ENCODE peak calls at places on chromosomes 16 and 17, in eight cellular contexts. F is fibroblast of mammary gland, Z is astrocyte of the spinal cord, V is upper lobe of right lung, W is left ventricle myocardium inferior, B is A549, L is PC-9, K is fibroblast of pulmonary artery. C is an unnamed sample.

GRCh38 chr16:88815901-88816589 is 4.3 kb upstream of the APRT start:
- DNase-seq in F (no peak), Z (no peak), V (no peak), W (no peak), B (peak), L (no peak), K (no peak), C (no peak)

GRCh38 chr17:69093279-69093789 is 32.6 kb upstream of the ABCA9 start:
- DNase-seq in F (peak), Z (no peak), V (no peak), W (no peak), B (no peak), L (no peak), K (peak), C (no peak)

GRCh38 chr17:58572846-58573245 is 58.4 kb upstream of the MTMR4 start:
- DNase-seq in F (no peak), Z (no peak), V (no peak), W (no peak), B (no peak), L (no peak), K (no peak), C (no peak)

GRCh38 chr16:66480265-66481080 is 53.4 kb downstream of the BEAN1 start:
- DNase-seq in F (no peak), Z (no peak), V (no peak), W (no peak), B (no peak), L (peak), K (no peak), C (no peak)

GRCh38 chr17:50272711-50273653 is 1.3 kb upstream of the TMEM92 start:
- DNase-seq in F (peak), Z (peak), V (peak), W (peak), B (peak), L (no peak), K (peak), C (peak)

GRCh38 chr17:29299031-29299430 is 5.1 kb upstream of the NUFIP2 start:
- DNase-seq in F (no peak), Z (no peak), V (no peak), W (no peak), B (no peak), L (no peak), K (no peak), C (no peak)

GRCh38 chr17:32496348-32497078 is 9.7 kb downstream of the CDK5R1 start:
- DNase-seq in F (peak), Z (peak), V (peak), W (no peak), B (no peak), L (no peak), K (peak), C (peak)

GRCh38 chr17:38911081-38911730 is 14.2 kb upstream of the LASP1NB start:
- DNase-seq in F (no peak), Z (no peak), V (peak), W (no peak), B (no peak), L (no peak), K (no peak), C (no peak)

GRCh38 chr17:81365601-81366585 is 29.4 kb upstream of the BAHCC1 start:
- DNase-seq in F (no peak), Z (peak), V (peak), W (no peak), B (no peak), L (peak), K (peak), C (no peak)

GRCh38 chr16:53457670-53458069 is 23.4 kb downstream of the RBL2 start:
- DNase-seq in F (no peak), Z (peak), V (no peak), W (no peak), B (no peak), L (no peak), K (no peak), C (no peak)

GRCh38 chr16:35754391-35755369 is 2295.3 kb downstream of the TP53TG3F start:
- DNase-seq in F (no peak), Z (no peak), V (no peak), W (no peak), B (no peak), L (no peak), K (no peak), C (no peak)

GRCh38 chr17:40321502-40322416 is 12.8 kb downstream of the RARA start:
- DNase-seq in F (no peak), Z (no peak), V (peak), W (peak), B (no peak), L (no peak), K (no peak), C (no peak)

GRCh38 chr17:41919840-41920579 is 1.3 kb upstream of the ACLY start:
- DNase-seq in F (peak), Z (no peak), V (peak), W (no peak), B (peak), L (peak), K (peak), C (peak)

GRCh38 chr17:50631195-50631907 is 3.3 kb upstream of the ABCC3 start:
- DNase-seq in F (peak), Z (no peak), V (no peak), W (no peak), B (no peak), L (no peak), K (peak), C (no peak)

GRCh38 chr17:76556759-76557367 is 17.0 kb downstream of the PRCD start:
- DNase-seq in F (peak), Z (no peak), V (peak), W (no peak), B (peak), L (no peak), K (peak), C (no peak)

GRCh38 chr16:84851192-84852127 is 31.7 kb downstream of the CRISPLD2 start:
- DNase-seq in F (peak), Z (peak), V (no peak), W (no peak), B (peak), L (peak), K (peak), C (peak)

GRCh38 chr16:89924925-89925307 is 1.8 kb downstream of the TUBB3 start:
- DNase-seq in F (no peak), Z (no peak), V (no peak), W (no peak), B (no peak), L (no peak), K (no peak), C (no peak)

GRCh38 chr16:89922884-89923639 is at the start of gene TUBB3:
- DNase-seq in F (peak), Z (peak), V (peak), W (peak), B (peak), L (no peak), K (peak), C (peak)

GRCh38 chr16:89924298-89924924 is 1.3 kb downstream of the TUBB3 start:
- DNase-seq in F (peak), Z (peak), V (no peak), W (no peak), B (peak), L (no peak), K (peak), C (peak)

GRCh38 chr16:89923640-89924297 is 627 bp downstream of the TUBB3 start:
- DNase-seq in F (no peak), Z (no peak), V (no peak), W (no peak), B (no peak), L (no peak), K (no peak), C (no peak)

DNA sequence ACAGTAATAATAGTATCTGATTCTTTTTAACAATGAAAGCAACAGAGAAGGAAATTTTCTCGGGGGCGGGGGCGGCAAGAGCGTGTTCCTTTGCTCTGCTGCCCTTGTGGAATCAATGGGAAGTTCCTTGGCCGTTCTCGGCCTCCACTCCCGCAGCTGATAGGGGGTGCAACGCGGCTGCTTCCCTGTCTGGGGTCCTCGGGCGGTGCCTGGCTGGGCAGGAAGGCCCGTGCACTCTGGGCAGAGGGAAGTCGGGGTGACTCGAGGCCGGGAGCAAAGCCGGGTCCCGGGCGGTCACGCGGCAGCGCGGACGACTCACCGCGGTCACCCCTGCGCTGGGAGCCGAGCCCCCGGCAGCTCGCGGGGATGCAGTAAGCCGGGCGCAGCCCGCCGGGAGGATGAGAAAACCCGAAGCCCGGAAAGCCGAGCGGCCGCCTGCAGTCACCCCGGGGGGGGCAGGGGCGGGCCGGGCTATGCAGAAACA is 2.5 kb downstream of the TUBB3 start:
- DNase-seq in F (peak), Z (no peak), V (no peak), W (no peak), B (no peak), L (no peak), K (no peak), C (peak)
- TF ChIP-seq CTCF in F (no peak), Z (no peak), V (no peak), W (no peak), B (no peak), L (no peak), K (no peak), C (peak)

DNA sequence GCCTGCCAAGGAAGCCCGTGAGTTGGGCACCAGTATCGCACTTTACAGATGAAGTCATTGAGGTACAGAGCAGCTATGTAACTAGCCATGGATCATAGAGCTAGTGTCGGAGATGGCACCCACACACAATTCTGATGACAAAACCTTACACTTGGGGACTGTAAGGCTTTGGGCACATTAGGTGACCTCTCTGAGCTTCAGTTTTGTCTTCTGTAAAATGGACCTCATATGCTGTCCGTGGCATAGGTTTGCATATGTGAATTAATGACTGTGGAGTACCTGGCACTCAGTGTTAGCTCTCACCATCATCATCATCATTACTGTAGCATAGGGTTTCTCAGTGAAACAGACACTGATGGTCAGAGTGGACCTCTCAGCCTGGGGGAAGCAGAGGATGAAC is 50.3 kb downstream of the CMIP start:
- DNase-seq in F (no peak), Z (no peak), V (no peak), W (no peak), B (no peak), L (no peak), K (no peak), C (no peak)
- TF ChIP-seq CTCF in F (no peak), Z (no peak), V (no peak), W (no peak), B (no peak), L (no peak), K (no peak), C (no peak)

GRCh38 chr17:1036171-1036844 is 39.4 kb downstream of the TIMM22 start:
- DNase-seq in F (no peak), Z (no peak), V (no peak), W (no peak), B (no peak), L (no peak), K (no peak), C (no peak)

GRCh38 chr17:1033503-1033902 is 36.6 kb downstream of the TIMM22 start:
- DNase-seq in F (no peak), Z (no peak), V (no peak), W (no peak), B (no peak), L (no peak), K (no peak), C (no peak)

GRCh38 chr17:1035546-1036170 is 38.7 kb downstream of the TIMM22 start:
- DNase-seq in F (no peak), Z (no peak), V (no peak), W (no peak), B (no peak), L (no peak), K (no peak), C (no peak)

GRCh38 chr17:1036845-1037237 is 39.9 kb downstream of the TIMM22 start:
- DNase-seq in F (no peak), Z (no peak), V (no peak), W (no peak), B (no peak), L (no peak), K (no peak), C (no peak)

GRCh38 chr17:1034652-1035210 is 37.8 kb downstream of the TIMM22 start:
- DNase-seq in F (no peak), Z (no peak), V (no peak), W (no peak), B (no peak), L (no peak), K (no peak), C (no peak)
- TF ChIP-seq CTCF in F (no peak), Z (no peak), V (no peak), W (no peak), B (no peak), L (no peak), K (no peak), C (no peak)

GRCh38 chr17:8162232-8162996 is at the start of gene VAMP2:
- DNase-seq in F (peak), Z (peak), V (peak), W (peak), B (peak), L (no peak), K (peak), C (peak)
- TF ChIP-seq CTCF in F (no peak), Z (no peak), V (no peak), W (no peak), B (no peak), L (no peak), K (no peak), C (peak)

GRCh38 chr16:3234543-3235541 is at the start of gene ZNF200:
- DNase-seq in F (peak), Z (peak), V (peak), W (peak), B (peak), L (peak), K (peak), C (peak)
- TF ChIP-seq CTCF in F (no peak), Z (no peak), V (no peak), W (no peak), B (no peak), L (no peak), K (no peak), C (no peak)

DNA sequence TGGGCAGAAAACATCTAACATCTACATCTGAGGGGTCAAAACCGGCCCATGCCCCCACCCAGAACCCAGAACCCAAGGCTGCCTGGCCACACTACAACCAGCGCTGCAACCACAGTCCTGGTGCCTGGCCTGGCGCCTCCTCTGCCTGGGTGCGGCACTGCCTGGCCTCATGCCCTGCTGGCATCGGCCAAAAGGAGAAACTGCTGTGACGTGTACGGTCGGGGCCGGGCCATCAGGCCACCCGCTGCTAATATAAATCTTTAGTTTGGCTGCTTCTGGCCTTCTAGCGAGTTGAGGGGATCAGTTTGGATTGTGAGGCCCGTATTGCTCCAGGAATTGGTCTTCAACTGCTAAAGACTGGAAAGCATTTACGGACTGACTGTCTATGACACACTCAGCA is 22.8 kb downstream of the TMEM204 start:
- DNase-seq in F (no peak), Z (peak), V (no peak), W (no peak), B (no peak), L (peak), K (no peak), C (no peak)
- TF ChIP-seq CTCF in F (no peak), Z (no peak), V (peak), W (no peak), B (no peak), L (no peak), K (no peak), C (no peak)

C was measured in HFFc6.